ENCODE peak calls at places on chromosome 18, in four cellular contexts. O is heart right ventricle, J is esophagus squamous epithelium, W is HCT116. G is an unnamed sample.

GRCh38 chr18:70200286-70200685 is 5.2 kb downstream of the RTTN start:
- DNase-seq in W (no peak), O (no peak), J (no peak), G (no peak)

GRCh38 chr18:79941473-79942119 is 9.9 kb downstream of the SLC66A2 start:
- DNase-seq in O (no peak), J (no peak), W (no peak), G (no peak)

GRCh38 chr18:23038712-23039111 is 96.6 kb upstream of the CABLES1 start:
- DNase-seq in W (no peak), J (no peak), O (no peak), G (peak)

GRCh38 chr18:77131652-77132368 is 773 bp downstream of the MBP start:
- DNase-seq in J (no peak), W (no peak), O (peak), G (no peak)

GRCh38 chr18:11322716-11323115 is 173.3 kb upstream of the PIEZO2 start:
- DNase-seq in W (no peak), O (no peak), J (no peak), G (peak)

GRCh38 chr18:457533-457932 is 43.0 kb downstream of the COLEC12 start:
- DNase-seq in O (no peak), J (no peak), W (no peak), G (no peak)

GRCh38 chr18:60040966-60041365 is 141.2 kb downstream of the PMAIP1 start:
- DNase-seq in J (no peak), O (no peak), W (no peak), G (no peak)

GRCh38 chr18:44679912-44680270 is 797 bp upstream of the SETBP1 start:
- DNase-seq in W (no peak), O (peak), J (no peak), G (no peak)

GRCh38 chr18:42030586-42031182 is 75.7 kb downstream of the PIK3C3 start:
- DNase-seq in W (no peak), O (no peak), J (no peak), G (peak)

GRCh38 chr18:23300211-23300887 is 152.7 kb upstream of the RIOK3 start:
- DNase-seq in J (no peak), O (no peak), W (no peak), G (no peak)

GRCh38 chr18:10193446-10193845 is 261.0 kb upstream of the APCDD1 start:
- DNase-seq in W (no peak), O (no peak), J (no peak), G (no peak)

GRCh38 chr18:10006261-10006903 is 92.6 kb downstream of the VAPA start:
- DNase-seq in W (no peak), O (no peak), J (no peak), G (no peak)

GRCh38 chr18:76847926-76848325 is 25.6 kb downstream of the ZNF236 start:
- DNase-seq in O (no peak), J (no peak), W (peak), G (no peak)

GRCh38 chr18:77992057-77992456 is 742.4 kb downstream of the GALR1 start:
- DNase-seq in W (no peak), J (no peak), O (no peak), G (no peak)

GRCh38 chr18:52200891-52201663 is 138.9 kb upstream of the DCC start:
- DNase-seq in O (no peak), J (no peak), W (no peak), G (no peak)

GRCh38 chr18:12879840-12880531 is 4.1 kb downstream of the PTPN2 start:
- DNase-seq in W (no peak), J (no peak), O (no peak), G (no peak)

GRCh38 chr18:68791801-68792200 is 6.1 kb upstream of the CCDC102B start:
- DNase-seq in J (no peak), W (no peak), O (no peak), G (no peak)

GRCh38 chr18:60404686-60405085 is 32.1 kb upstream of the MC4R start:
- DNase-seq in O (no peak), J (no peak), W (no peak), G (no peak)

GRCh38 chr18:35424356-35424755 is 47.2 kb upstream of the ZNF396 start:
- DNase-seq in O (no peak), W (no peak), J (no peak), G (no peak)

GRCh38 chr18:48134609-48135008 is 204.2 kb upstream of the SMAD2 start:
- DNase-seq in O (no peak), J (no peak), W (no peak), G (no peak)

GRCh38 chr18:48136544-48137353 is 206.3 kb upstream of the SMAD2 start:
- DNase-seq in J (no peak), O (no peak), W (no peak), G (no peak)

GRCh38 chr18:48135436-48135966 is 205.0 kb upstream of the SMAD2 start:
- DNase-seq in J (no peak), O (no peak), W (no peak), G (no peak)

GRCh38 chr18:48137354-48138208 is 207.1 kb upstream of the SMAD2 start:
- DNase-seq in W (no peak), O (no peak), J (no peak), G (no peak)

DNA sequence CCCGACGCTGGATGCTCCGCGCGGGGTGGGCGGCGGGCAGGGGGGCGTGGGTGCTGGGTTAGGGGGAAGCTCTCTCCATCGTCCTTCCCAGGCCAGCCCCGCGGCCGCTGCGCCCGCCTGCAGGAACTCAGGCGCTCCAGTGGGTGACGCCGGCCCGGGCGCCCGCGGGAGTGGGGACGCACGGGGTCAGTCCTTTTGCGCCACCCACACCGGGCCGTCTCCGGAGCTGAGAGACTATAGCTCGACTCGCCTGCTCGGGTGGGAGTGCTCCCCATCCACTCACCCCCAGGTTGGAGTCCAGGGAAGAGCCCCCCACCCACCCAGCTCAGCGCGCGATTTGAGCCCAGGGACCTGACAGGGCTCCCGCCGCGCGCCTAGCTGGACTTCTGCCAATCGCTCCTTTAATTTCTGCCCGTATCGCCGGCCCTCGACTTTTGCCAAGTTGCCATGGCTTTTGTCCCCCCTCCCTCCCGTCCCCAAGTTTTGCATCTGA is 205.6 kb upstream of the SMAD2 start:
- DNase-seq in O (no peak), W (no peak), J (no peak), G (no peak)
- H3K4me3 ChIP-seq in O (peak), W (peak), J (peak), G (no peak)

GRCh38 chr18:5582849-5583667 is 39.3 kb upstream of the EPB41L3 start:
- DNase-seq in W (no peak), J (no peak), O (no peak), G (peak)

GRCh38 chr18:5584751-5585417 is 41.1 kb upstream of the EPB41L3 start:
- DNase-seq in J (no peak), O (no peak), W (no peak), G (peak)

GRCh38 chr18:5585653-5586052 is 41.9 kb upstream of the EPB41L3 start:
- DNase-seq in W (no peak), J (no peak), O (no peak), G (no peak)

GRCh38 chr18:5582054-5582453 is 38.3 kb upstream of the EPB41L3 start:
- DNase-seq in O (no peak), W (no peak), J (no peak), G (peak)
- H3K27ac ChIP-seq in O (peak), W (no peak), J (no peak), G (no peak)

DNA sequence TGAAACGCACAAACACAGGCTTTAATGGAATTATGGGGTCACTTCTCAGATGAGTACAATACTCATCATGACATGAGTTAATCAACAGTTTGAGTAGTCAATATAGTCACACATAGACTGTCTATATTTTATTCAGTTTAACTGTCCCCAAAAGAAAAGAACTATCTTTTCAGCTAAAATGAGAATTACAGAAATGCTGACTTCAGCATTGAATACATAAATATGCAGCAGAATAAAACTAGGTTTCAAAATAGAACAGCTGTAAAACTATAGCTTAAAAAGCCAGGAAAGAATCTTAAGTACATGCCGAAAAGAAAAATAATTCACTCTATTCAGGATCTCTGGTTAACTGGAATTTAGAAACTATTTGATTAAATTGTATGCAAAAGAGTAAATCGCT is 30.0 kb downstream of the SMAD4 start:
- DNase-seq in J (no peak), O (no peak), W (no peak), G (no peak)
- H3K4me3 ChIP-seq in J (no peak), O (no peak), W (no peak), G (no peak)

GRCh38 chr18:54389143-54389505 is 31.4 kb downstream of the C18orf54 start:
- DNase-seq in W (no peak), O (no peak), J (no peak), G (no peak)

GRCh38 chr18:54390838-54391237 is 33.1 kb downstream of the C18orf54 start:
- DNase-seq in J (no peak), O (no peak), W (no peak), G (no peak)

GRCh38 chr18:54386043-54386442 is 28.3 kb downstream of the C18orf54 start:
- DNase-seq in W (no peak), O (no peak), J (no peak), G (no peak)

GRCh38 chr18:54388203-54389142 is 30.8 kb downstream of the C18orf54 start:
- DNase-seq in W (peak), O (no peak), J (no peak), G (peak)

DNA sequence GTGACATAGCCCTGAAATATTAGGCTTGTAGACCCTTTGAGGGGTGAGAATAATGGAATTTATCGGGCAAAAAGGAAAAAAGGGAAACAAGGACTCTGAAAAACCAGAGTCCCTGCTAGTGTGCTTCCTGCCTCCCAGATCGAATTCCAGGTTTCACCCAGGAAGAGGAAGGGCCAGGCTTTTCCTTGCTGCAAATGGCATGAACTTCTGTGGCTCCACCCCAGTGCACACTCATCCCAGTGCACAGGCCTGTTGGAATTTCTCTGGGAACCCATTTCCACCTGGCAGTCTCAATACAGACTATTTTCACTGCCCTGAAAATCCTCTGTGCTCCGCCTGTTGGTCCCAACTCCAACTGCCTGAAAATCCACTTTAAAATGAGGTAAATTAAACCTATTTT is 29.9 kb downstream of the C18orf54 start:
- DNase-seq in W (no peak), J (no peak), O (no peak), G (no peak)
- H3K27ac ChIP-seq in W (peak), J (no peak), O (no peak), G (peak)

GRCh38 chr18:72692086-72692485 is 147.9 kb upstream of the CBLN2 start:
- DNase-seq in W (no peak), J (no peak), O (no peak), G (no peak)
- H3K4me3 ChIP-seq in W (no peak), J (no peak), O (no peak), G (no peak)

DNA sequence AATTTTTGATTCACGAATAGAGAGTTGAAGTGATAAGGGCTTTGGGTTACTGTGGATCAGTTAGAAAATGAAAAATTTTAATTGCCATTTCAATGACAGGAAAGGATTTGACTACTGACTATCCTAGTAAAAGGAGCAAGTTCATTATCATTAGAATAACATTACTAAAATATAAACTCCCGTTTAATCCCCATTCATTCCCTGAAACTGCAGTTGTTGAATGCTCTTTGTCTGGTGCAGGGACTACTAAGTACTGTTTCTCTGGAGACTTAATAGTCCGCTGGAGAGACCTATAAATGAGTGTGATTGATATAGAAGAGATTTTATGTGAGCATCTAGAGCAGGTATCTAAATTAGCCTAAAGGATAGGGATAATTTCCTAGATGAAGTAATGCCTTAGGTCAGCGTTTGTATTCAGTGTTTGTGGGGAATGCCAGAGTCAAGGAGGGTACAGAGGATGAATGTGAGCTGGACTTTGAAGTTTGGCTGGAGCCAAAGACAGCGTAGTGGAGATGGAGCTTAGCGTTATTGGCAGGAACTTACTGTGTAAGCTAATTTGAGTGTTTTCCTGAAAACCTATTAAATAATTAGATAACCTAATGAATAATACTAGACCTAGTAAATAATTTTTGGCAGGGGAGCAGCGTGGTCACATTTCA is 4.0 kb downstream of the RNF138 start:
- DNase-seq in W (no peak), O (no peak), J (no peak), G (no peak)
- H3K27ac ChIP-seq in W (no peak), O (no peak), J (no peak), G (no peak)

DNA sequence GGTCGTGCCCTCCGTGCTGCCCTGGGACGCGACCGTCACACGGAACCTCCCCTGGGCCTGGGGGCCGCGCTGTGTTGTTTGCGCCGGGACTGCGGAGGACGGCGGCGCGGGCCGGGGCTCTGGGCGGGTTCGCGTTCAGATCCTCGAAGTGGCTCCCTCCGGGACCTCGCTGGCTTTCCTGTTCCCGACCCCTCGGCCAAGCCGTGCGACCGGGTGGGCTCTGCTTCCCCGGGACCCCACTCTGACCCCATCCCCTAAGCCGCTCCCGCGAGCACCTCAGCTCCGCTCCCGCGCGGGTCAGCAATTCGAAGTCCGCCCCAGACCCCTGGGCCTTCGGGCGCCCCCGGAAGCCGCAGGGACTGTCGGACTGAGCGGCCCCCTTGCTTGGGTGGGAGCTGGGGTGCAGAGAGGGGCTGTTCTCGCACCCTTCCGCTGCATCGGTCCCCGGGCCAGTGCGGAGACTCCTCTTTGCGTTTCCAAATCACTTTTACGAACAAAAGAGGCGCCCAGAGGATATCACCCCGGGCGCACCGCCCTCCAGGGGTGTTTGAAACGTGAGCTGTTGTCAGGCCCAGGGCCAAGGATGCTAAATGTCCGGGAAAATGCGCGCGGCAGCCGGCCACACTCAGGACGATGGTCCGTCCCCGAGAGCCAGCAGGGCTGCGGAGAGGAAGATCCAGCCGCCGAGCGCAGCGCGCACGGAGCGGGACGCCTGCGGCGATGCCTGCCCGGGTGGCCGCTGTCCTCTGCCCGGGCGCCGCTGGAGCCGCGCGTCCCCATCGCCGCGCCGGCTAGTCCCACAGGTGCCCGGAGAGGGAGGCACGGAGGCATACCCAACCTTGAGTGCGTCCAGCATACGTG is 73.5 kb downstream of the ZCCHC2 start:
- DNase-seq in O (no peak), W (no peak), J (no peak), G (no peak)
- H3K4me3 ChIP-seq in O (peak), W (no peak), J (peak), G (no peak)

DNA sequence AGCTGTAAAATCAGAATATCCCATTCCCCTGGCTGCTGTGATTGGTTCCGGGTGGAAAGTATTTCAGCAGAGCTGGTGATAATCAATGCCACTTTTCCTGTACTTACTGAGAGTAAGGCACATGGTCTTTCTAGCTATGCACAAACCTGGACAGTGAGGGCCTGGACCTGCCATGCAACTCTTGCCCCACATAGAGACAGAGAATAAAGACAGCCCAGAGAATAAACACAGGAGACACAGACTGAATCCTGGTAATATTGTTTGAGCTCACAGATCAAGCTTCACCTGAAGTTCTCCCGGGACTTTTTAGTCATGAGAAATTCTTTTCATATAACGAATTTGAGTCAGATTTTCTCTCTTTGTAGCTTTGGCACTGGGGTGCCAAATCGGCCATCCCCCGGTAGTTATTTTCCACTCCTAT is 81.9 kb downstream of the ACAA2 start:
- DNase-seq in W (no peak), J (no peak), O (no peak), G (no peak)
- H3K27ac ChIP-seq in W (no peak), J (no peak), O (no peak), G (no peak)

DNA sequence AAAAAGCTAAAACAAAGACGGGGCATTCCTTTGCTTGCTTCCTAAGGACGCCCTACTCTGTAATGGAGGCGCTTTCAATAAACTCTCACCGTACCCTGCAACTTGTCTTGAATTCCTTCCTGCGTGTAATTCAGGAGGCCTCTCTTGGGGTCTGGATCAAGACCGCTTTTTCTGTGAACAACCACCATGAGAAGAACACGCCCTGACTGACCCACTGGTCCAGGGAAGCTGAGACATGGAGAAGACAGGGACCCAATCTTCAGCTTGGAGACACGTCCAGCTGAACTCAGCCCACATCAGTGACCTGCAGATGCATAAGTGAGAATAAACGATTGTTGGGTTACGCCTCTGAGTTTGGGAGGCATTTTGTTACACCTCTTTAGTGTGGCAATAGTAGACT is 7.8 kb upstream of the NARS1 start:
- DNase-seq in J (no peak), O (no peak), W (no peak), G (no peak)
- H3K4me3 ChIP-seq in J (peak), O (no peak), W (peak), G (peak)

GRCh38 chr18:58012356-58012755 is 31.7 kb upstream of the NEDD4L start:
- DNase-seq in J (no peak), O (no peak), W (no peak), G (no peak)
- H3K27ac ChIP-seq in J (no peak), O (no peak), W (no peak), G (no peak)

G was measured in SJSA1.